ENCODE peak calls at places on chromosome 6, in six cellular contexts. L is GM12864; J is LNCaP clone FGC; P is Peyer's patch; O is right atrium auricular region; Q is CD8-positive, alpha-beta T cell. X is an unnamed sample.

GRCh38 chr6:94341173-94341572 is 921.8 kb upstream of the EPHA7 start:
- DNase-seq in L (no peak), O (no peak), J (no peak), Q (no peak), P (no peak), X (no peak)

GRCh38 chr6:37622639-37623038 is 75.0 kb downstream of the MDGA1 start:
- DNase-seq in L (no peak), J (no peak), P (peak; percentile 31), Q (no peak), O (no peak), X (no peak)

GRCh38 chr6:42450314-42451145 is 1.2 kb downstream of the TRERF1 start:
- DNase-seq in O (no peak), J (no peak), Q (no peak), P (peak; percentile 52), L (no peak), X (no peak)

GRCh38 chr6:52815167-52816092 is 11.8 kb upstream of the GSTA1 start:
- DNase-seq in Q (peak; percentile 11), J (peak; percentile 41), P (peak; percentile 21), O (no peak), L (peak; percentile 5), X (peak; percentile 34)

GRCh38 chr6:19287928-19288327 is 549.2 kb upstream of the ID4 start:
- DNase-seq in O (no peak), P (no peak), J (peak; percentile 66), Q (no peak), L (no peak), X (no peak)

GRCh38 chr6:112443118-112443641 is 96.0 kb downstream of the RFPL4B start:
- DNase-seq in P (no peak), O (no peak), J (no peak), L (no peak), Q (no peak), X (no peak)

GRCh38 chr6:78308025-78308424 is 559.3 kb upstream of the IRAK1BP1 start:
- DNase-seq in L (no peak), Q (no peak), J (no peak), P (no peak), O (no peak), X (no peak)

GRCh38 chr6:41654433-41655020 is 16.3 kb downstream of the MDFI start:
- DNase-seq in L (no peak), J (no peak), O (no peak), P (no peak), Q (no peak), X (no peak)

GRCh38 chr6:41073968-41074691 is 1.4 kb downstream of the NFYA start:
- DNase-seq in J (no peak), O (no peak), L (no peak), Q (no peak), P (no peak), X (no peak)

GRCh38 chr6:36320475-36320874 is 16.2 kb downstream of the BNIP5 start:
- DNase-seq in J (no peak), P (no peak), O (no peak), L (no peak), Q (no peak), X (no peak)
- TF ChIP-seq CTCF in J (no peak), P (no peak), O (no peak), L (no peak), Q (no peak), X (no peak)

GRCh38 chr6:167898673-167899311 is 72.1 kb downstream of the AFDN start:
- DNase-seq in Q (no peak), J (no peak), L (no peak), P (no peak), O (no peak), X (no peak)
- TF ChIP-seq CTCF in Q (peak; percentile 55), J (peak; percentile 59), L (peak; percentile 50), P (peak; percentile 80), O (peak; percentile 81), X (peak; percentile 85)

DNA sequence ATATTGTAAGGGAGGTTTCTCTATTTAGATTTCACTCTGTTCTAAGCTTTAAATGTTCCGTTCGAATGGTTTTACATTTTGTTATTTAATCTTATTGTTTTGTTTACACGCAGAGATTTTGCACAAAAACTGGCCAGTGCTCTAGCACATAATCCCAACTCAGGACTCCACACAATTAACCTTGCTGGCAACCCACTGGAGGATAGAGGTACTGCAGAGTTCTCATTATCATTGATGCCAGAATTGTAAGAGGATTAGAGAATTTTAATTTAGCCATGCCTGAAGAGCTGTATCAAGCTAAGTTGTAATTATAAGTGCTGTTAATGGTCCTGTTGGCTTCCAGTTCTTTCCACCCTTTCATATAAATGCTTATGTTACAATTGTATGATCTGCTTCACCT is 179.7 kb upstream of the SCGN start:
- DNase-seq in P (no peak), L (no peak), J (no peak), Q (no peak), O (no peak), X (no peak)
- TF ChIP-seq CTCF in P (no peak), L (peak; percentile 32), J (peak; percentile 7), Q (peak; percentile 43), O (no peak), X (peak; percentile 37)

DNA sequence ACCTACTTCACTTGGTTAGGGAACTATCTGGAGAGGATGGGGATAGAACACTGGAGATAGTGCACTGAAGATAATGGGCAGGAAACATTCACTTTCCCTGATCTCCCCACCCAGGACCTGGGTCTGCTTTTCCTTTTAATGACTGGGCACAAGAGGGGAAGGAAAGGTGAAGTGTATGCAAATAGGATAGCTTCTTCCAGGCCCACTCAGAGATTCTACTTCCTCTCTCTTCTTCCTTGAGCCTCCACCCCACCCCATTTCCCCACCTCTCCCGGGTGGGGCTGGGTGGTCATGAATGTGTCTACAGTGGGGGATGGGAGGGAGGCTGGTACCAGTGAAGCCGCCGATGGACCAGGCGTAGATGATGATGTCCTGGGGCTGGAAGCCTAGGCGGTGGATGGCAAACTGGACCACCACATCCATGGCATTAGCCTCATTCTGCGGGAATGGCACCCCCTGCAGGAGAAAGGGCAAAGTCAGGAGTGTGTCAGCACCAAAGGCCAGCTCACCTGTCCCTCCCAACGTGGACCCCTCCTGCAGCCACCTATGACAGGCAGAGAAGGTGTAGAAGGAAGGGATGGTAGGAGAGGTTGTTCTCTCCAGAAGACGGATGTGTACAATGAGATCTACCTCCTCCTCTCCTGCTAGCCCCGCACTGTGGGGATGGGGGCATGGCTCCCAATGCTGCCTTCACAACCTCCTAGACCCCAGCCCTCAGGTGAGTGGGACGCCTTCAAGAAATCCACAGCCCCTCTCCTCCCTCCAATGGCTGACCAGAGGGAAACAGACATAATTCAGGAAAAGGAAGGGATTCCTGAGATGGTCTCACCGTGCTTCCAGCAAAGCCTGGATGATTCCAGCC is 8.6 kb upstream of the LY6G5C start:
- DNase-seq in Q (no peak), P (no peak), J (no peak), L (no peak), O (no peak), X (no peak)
- TF ChIP-seq CTCF in Q (peak; percentile 33), P (no peak), J (peak; percentile 42), L (peak; percentile 61), O (peak; percentile 24), X (peak; percentile 44)

X was measured in progenitor cell of endocrine pancreas.